ENCODE peak calls at places on chromosomes 7 and 10, in nine cellular contexts. P is CD4-positive, CD25-positive, alpha-beta regulatory T cell; A is lung; J is naive thymus-derived CD4-positive, alpha-beta T cell; R is A549; Y is CD8-positive, alpha-beta T cell; I is right cardiac atrium; W is CD4-positive, alpha-beta T cell; M is uterus. K is an unnamed sample. For H3K9me3, the result is how much of the 10 kb centered on the place peaks cover.

GRCh38 chr7:69622960-69623359 is 24.7 kb downstream of the AUTS2 start:
- DNase-seq in W (no peak), R (no peak), A (no peak), J (no peak), Y (no peak), I (no peak), M (no peak), P (no peak), K (no peak)

GRCh38 chr10:49393301-49393700 is 2.6 kb downstream of the DRGX start:
- DNase-seq in I (no peak), P (no peak), J (no peak), A (no peak), M (no peak), W (no peak), Y (no peak), R (no peak), K (no peak)

GRCh38 chr10:4057725-4058513 is 272.9 kb upstream of the KLF6 start:
- DNase-seq in I (no peak), W (no peak), M (no peak), P (no peak), A (no peak), Y (no peak), J (no peak), R (peak), K (no peak)

GRCh38 chr7:39946693-39947092 is 3.4 kb upstream of the CDK13 start:
- DNase-seq in R (no peak), W (no peak), Y (no peak), M (no peak), I (no peak), P (no peak), J (no peak), A (no peak), K (no peak)

GRCh38 chr7:117138943-117139690 is 183.7 kb downstream of the WNT2 start:
- DNase-seq in R (no peak), P (no peak), M (no peak), Y (no peak), W (no peak), I (no peak), A (no peak), J (no peak), K (no peak)

GRCh38 chr7:92695308-92696261 is 105.4 kb upstream of the FAM133B start:
- DNase-seq in W (no peak), J (no peak), A (peak), P (no peak), R (peak), I (no peak), M (peak), Y (no peak), K (peak)

GRCh38 chr7:20407585-20408466 is 77.1 kb downstream of the ITGB8 start:
- DNase-seq in A (peak), R (no peak), P (no peak), I (peak), Y (no peak), J (no peak), W (no peak), M (no peak), K (peak)

GRCh38 chr7:27697861-27698430 is 35.3 kb upstream of the HIBADH start:
- DNase-seq in Y (no peak), W (no peak), M (no peak), R (no peak), A (peak), P (peak), I (peak), J (no peak), K (no peak)

GRCh38 chr7:50564171-50564570 is 1.0 kb downstream of the DDC start:
- DNase-seq in Y (no peak), I (no peak), M (no peak), J (no peak), R (no peak), P (no peak), A (no peak), W (no peak), K (no peak)

GRCh38 chr7:127650842-127651555 is 995 bp upstream of the SND1 start:
- DNase-seq in J (no peak), W (peak), P (no peak), M (no peak), A (no peak), I (no peak), Y (no peak), R (peak), K (peak)

GRCh38 chr7:21215307-21215706 is 212.6 kb upstream of the SP4 start:
- DNase-seq in R (no peak), Y (no peak), P (no peak), J (no peak), I (no peak), W (no peak), A (no peak), M (no peak), K (no peak)

GRCh38 chr7:138137423-138138171 is 61.3 kb downstream of the AKR1D1 start:
- DNase-seq in J (no peak), W (no peak), Y (no peak), I (no peak), A (no peak), P (no peak), M (no peak), R (no peak), K (no peak)

GRCh38 chr7:68256295-68256694 is 1259.7 kb downstream of the TYW1 start:
- DNase-seq in W (no peak), P (no peak), I (no peak), J (no peak), Y (no peak), M (no peak), A (no peak), R (no peak), K (no peak)

GRCh38 chr7:36910859-36911258 is 186.6 kb upstream of the AOAH start:
- DNase-seq in R (no peak), W (no peak), P (no peak), J (no peak), I (no peak), A (no peak), M (no peak), Y (no peak), K (no peak)

GRCh38 chr7:1611708-1612241 is 41.9 kb upstream of the PSMG3 start:
- DNase-seq in J (no peak), R (peak), P (no peak), W (no peak), Y (no peak), M (no peak), A (no peak), I (no peak), K (no peak)

GRCh38 chr7:113374924-113375323 is 256.6 kb upstream of the SMIM30 start:
- DNase-seq in A (no peak), R (no peak), M (no peak), I (no peak), Y (no peak), P (no peak), W (no peak), J (no peak), K (no peak)

GRCh38 chr7:117669818-117670217 is 190.0 kb downstream of the CFTR start:
- DNase-seq in A (no peak), I (no peak), R (no peak), P (no peak), Y (no peak), W (no peak), M (no peak), J (no peak), K (no peak)

GRCh38 chr10:91573320-91573719 is 59.6 kb downstream of the PPP1R3C start:
- DNase-seq in Y (no peak), R (no peak), I (no peak), W (no peak), M (no peak), P (no peak), A (no peak), J (no peak), K (no peak)

GRCh38 chr10:34736976-34737771 is 77.9 kb downstream of the PARD3 start:
- DNase-seq in Y (no peak), R (no peak), W (no peak), A (no peak), P (no peak), J (no peak), I (no peak), M (no peak), K (no peak)

GRCh38 chr10:42367532-42368230 is 270.7 kb downstream of the ZNF33B start:
- DNase-seq in R (no peak), I (peak), P (peak), A (peak), J (no peak), W (no peak), Y (peak), M (peak), K (peak)

GRCh38 chr7:108345710-108346336 is 110.4 kb downstream of the NRCAM start:
- DNase-seq in J (no peak), M (no peak), R (no peak), Y (no peak), W (no peak), P (no peak), A (no peak), I (no peak), K (no peak)

GRCh38 chr7:23462846-23463245 is 7.4 kb downstream of the IGF2BP3 start:
- DNase-seq in W (no peak), A (no peak), J (no peak), Y (no peak), M (no peak), I (no peak), R (no peak), P (peak), K (peak)

GRCh38 chr7:131123991-131124629 is 203.6 kb upstream of the MKLN1 start:
- DNase-seq in J (no peak), P (no peak), M (no peak), Y (no peak), W (no peak), R (no peak), I (no peak), A (no peak), K (no peak)

GRCh38 chr10:26860026-26860541 is 674 bp downstream of the ABI1 start:
- DNase-seq in J (no peak), I (peak), R (peak), M (peak), A (peak), W (peak), P (peak), Y (peak), K (peak)

GRCh38 chr7:44740040-44740439 is 8.6 kb upstream of the ZMIZ2 start:
- DNase-seq in Y (no peak), W (no peak), A (no peak), J (no peak), I (no peak), M (no peak), P (no peak), R (no peak), K (no peak)

GRCh38 chr10:53477313-53477675 is 704.7 kb upstream of the MBL2 start:
- DNase-seq in W (no peak), M (no peak), R (no peak), J (no peak), Y (no peak), I (no peak), A (no peak), P (no peak), K (no peak)

GRCh38 chr7:33072471-33072870 is 9.9 kb upstream of the NT5C3A start:
- DNase-seq in W (no peak), R (no peak), A (no peak), M (no peak), J (no peak), I (no peak), P (no peak), Y (no peak), K (no peak)

GRCh38 chr10:70188768-70189167 is 18.5 kb upstream of the SAR1A start:
- DNase-seq in M (no peak), R (no peak), P (no peak), A (no peak), J (no peak), I (no peak), W (no peak), Y (no peak), K (no peak)

GRCh38 chr7:7103343-7104313 is 78.7 kb upstream of the C1GALT1 start:
- DNase-seq in W (no peak), R (peak), P (peak), Y (no peak), M (no peak), J (no peak), A (no peak), I (peak), K (no peak)

GRCh38 chr10:83254698-83255097 is 884.6 kb upstream of the GHITM start:
- DNase-seq in W (no peak), R (no peak), M (no peak), I (no peak), A (no peak), Y (no peak), J (no peak), P (no peak), K (no peak)

GRCh38 chr7:24383055-24383454 is 99.1 kb downstream of the NPY start:
- DNase-seq in W (no peak), M (no peak), I (no peak), R (no peak), J (no peak), Y (no peak), P (no peak), A (no peak), K (no peak)

GRCh38 chr7:117113871-117114270 is 160.6 kb downstream of the ST7 start:
- DNase-seq in Y (no peak), I (no peak), A (no peak), J (no peak), P (no peak), R (no peak), W (no peak), M (no peak), K (no peak)

GRCh38 chr7:91852263-91852741 is 28.2 kb downstream of the MTERF1 start:
- DNase-seq in W (no peak), I (no peak), J (no peak), R (no peak), Y (no peak), P (peak), M (no peak), A (no peak), K (no peak)

GRCh38 chr10:79001082-79001885 is 67.5 kb upstream of the ZMIZ1 start:
- DNase-seq in R (no peak), Y (no peak), I (peak), W (no peak), M (no peak), A (no peak), P (no peak), J (no peak), K (peak)

GRCh38 chr7:135812151-135812550 is 63.5 kb upstream of the FAM180A start:
- DNase-seq in Y (no peak), A (no peak), M (no peak), P (no peak), R (no peak), J (no peak), I (no peak), W (no peak), K (no peak)

GRCh38 chr10:4736183-4736582 is 89.8 kb upstream of the AKR1E2 start:
- DNase-seq in J (no peak), P (no peak), Y (no peak), W (no peak), M (no peak), R (no peak), I (no peak), A (no peak), K (no peak)

DNA sequence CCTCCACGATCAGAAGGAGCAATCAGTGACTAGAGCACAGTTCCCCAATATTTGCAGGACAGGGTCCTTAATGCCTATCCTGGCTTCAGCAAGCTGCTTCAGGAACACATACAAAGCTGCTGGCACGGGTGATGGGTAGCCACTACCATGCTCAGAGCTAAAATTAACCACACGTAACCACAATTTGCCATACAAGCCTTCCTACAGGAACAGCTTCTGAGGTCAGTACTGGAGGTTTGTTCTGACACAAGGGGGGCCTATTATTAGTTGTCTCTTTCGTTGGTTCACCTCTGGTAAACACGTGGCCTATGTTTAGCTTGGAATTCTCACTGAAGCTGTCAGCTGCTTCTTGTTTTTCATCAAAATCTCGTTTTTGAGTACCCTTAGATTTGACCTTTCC is 41.1 kb downstream of the ZNF248 start:
- DNase-seq in R (no peak), I (no peak), P (no peak), M (no peak), A (no peak), J (no peak), W (no peak), Y (no peak), K (no peak)
- H3K9me3 ChIP-seq in R (half or more), I (under half), P (under half), M (under half), A (under half), J (under half), W (half or more), Y (under half), K (under half)

DNA sequence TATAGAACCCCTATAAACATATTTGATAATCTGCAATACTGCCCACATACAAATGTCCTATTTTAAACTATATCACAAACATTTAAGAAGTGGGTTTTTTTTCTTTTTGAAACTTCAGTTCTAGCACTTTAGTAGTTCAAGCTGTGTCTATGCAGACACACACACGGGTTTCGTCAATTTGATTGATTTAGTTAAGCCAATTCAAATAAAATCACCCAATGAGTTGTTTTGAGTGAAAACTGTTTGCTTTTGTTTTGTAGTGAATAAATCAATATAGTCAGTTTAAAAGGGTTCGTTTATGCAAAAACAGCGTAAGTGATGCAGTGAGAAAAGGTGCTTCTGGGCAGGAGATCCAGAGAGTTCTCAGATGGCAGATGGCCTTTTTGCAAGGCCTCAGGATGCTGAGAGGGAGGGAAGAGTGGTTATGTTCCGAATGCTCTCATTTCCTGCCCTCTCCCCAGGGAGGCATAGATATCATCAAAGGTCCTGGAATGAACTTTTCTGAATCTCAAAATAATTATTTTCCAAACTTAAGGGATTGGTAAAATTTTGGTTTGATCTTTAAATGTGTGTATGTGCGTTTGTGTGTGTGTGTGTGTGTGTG is 102.7 kb downstream of the AGMO start:
- DNase-seq in W (no peak), M (no peak), P (no peak), Y (no peak), J (no peak), A (no peak), I (no peak), R (no peak), K (no peak)
- H3K9me3 ChIP-seq in W (under half), M (under half), P (under half), Y (under half), J (under half), A (under half), I (under half), R (under half), K (under half)

GRCh38 chr7:157751951-157752673 is 415.3 kb downstream of the DNAJB6 start:
- DNase-seq in P (no peak), W (no peak), M (no peak), J (no peak), Y (no peak), A (no peak), I (peak), R (no peak), K (no peak)

GRCh38 chr7:157752832-157753291 is 416.1 kb downstream of the DNAJB6 start:
- DNase-seq in J (no peak), M (no peak), W (no peak), I (peak), R (no peak), Y (no peak), P (no peak), A (no peak), K (no peak)

GRCh38 chr7:157750291-157750690 is 413.5 kb downstream of the DNAJB6 start:
- DNase-seq in W (no peak), I (peak), J (no peak), P (no peak), M (no peak), A (no peak), R (no peak), Y (no peak), K (no peak)

GRCh38 chr7:157753713-157754415 is 417.1 kb downstream of the DNAJB6 start:
- DNase-seq in W (no peak), P (no peak), R (no peak), A (no peak), Y (no peak), M (no peak), J (no peak), I (peak), K (no peak)

DNA sequence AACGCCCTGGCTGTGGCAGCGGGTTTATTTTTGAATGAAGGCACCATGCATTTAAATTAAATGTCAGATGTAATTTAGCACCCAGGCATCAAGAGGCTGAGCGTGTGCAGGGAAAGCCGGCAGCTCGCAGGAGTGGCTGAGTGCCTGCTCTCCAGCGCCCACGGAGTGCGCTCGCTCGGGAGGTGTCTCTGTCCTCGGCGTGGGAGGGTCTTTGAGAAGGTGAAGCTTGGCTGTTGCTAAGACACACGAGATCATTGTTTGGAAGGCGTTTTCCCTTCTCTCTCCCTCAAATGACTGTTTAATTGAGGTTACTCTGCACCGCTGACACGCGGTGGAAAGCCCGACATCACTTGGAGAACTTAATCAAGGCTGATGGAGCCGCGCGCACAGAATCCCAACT is 414.5 kb downstream of the DNAJB6 start:
- DNase-seq in I (peak), A (no peak), Y (no peak), M (no peak), P (no peak), R (no peak), W (no peak), J (no peak), K (no peak)
- H3K9me3 ChIP-seq in I (under half), A (under half), Y (under half), M (under half), P (under half), R (under half), W (under half), J (under half), K (under half)

DNA sequence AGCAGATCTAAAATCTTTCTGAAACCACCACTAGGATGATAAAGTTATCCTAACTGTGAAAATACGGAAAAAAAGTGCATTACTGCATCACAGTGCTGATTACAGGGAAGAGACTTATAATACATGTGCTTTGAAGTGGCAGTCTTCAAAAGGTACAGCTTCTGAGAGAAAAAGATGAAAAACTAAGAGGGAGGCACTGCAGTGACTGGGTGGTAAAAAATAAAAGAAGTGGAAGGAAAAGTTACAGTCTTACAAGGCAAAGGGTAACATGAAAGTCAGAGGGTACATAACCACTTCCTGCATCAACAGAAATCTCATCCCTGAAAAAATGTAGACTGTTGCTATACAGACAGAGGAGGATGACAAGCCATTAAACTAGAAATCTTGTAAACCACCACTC is 465.3 kb downstream of the ACTR3B start:
- DNase-seq in I (no peak), Y (no peak), W (no peak), M (no peak), P (no peak), R (no peak), A (no peak), J (no peak), K (no peak)
- H3K9me3 ChIP-seq in I (under half), Y (under half), W (under half), M (under half), P (under half), R (under half), A (under half), J (under half), K (under half)

DNA sequence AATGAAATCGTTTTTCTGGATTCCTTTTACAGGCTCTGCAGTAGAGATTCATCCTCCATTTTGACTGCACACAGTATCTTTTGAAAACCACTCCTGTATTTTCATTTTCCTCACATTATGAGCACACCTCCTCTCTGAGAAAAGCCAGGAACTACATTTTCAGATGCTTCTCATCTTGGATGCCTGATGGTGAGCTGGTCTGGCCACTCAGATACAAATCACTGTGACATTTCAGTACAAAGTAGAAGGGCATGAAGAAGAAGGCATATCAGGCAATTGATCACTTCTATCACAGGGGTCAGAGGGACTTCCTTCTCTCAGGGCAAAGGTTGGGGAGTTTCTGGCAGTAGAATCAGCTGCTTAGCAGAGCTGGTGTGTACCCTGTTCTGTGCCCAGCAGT is 192.0 kb upstream of the POM121L12 start:
- DNase-seq in Y (no peak), A (no peak), W (no peak), M (no peak), J (no peak), R (no peak), I (no peak), P (no peak), K (no peak)
- H3K9me3 ChIP-seq in Y (under half), A (under half), W (under half), M (under half), J (under half), R (under half), I (under half), P (under half), K (under half)

K was measured in thyroid gland.